ENCODE peak calls at places on chromosomes 5 and 9, in ten cellular contexts. One of them, this sample, is unnamed.

GRCh38 chr9:121609845-121610637 is 41.4 kb upstream of the DAB2IP start:
- DNase-seq in cardiac muscle cell: no peak
- DNase-seq in heart right ventricle: peak; percentile 57
- DNase-seq in progenitor cell of endocrine pancreas: no peak
- DNase-seq in lower lobe of right lung: peak; percentile 59
- DNase-seq in fibroblast of the aortic adventitia: peak; percentile 85
- DNase-seq in prostate gland: peak; percentile 48
- DNase-seq in neural crest cell: no peak
- DNase-seq in coronary artery: no peak
- DNase-seq in IMR-90: peak; percentile 92
- DNase-seq in this sample: no peak

GRCh38 chr9:84504360-84504759 is 163.8 kb upstream of the SLC28A3 start:
- DNase-seq in cardiac muscle cell: no peak
- DNase-seq in heart right ventricle: no peak
- DNase-seq in progenitor cell of endocrine pancreas: no peak
- DNase-seq in lower lobe of right lung: no peak
- DNase-seq in fibroblast of the aortic adventitia: no peak
- DNase-seq in prostate gland: no peak
- DNase-seq in neural crest cell: no peak
- DNase-seq in coronary artery: no peak
- DNase-seq in IMR-90: no peak
- DNase-seq in this sample: no peak

GRCh38 chr5:22835630-22836029 is 17.5 kb downstream of the CDH12 start:
- DNase-seq in cardiac muscle cell: no peak
- DNase-seq in heart right ventricle: no peak
- DNase-seq in progenitor cell of endocrine pancreas: no peak
- DNase-seq in lower lobe of right lung: no peak
- DNase-seq in fibroblast of the aortic adventitia: no peak
- DNase-seq in prostate gland: no peak
- DNase-seq in neural crest cell: no peak
- DNase-seq in coronary artery: no peak
- DNase-seq in IMR-90: no peak
- DNase-seq in this sample: no peak

GRCh38 chr9:120918931-120919638 is 7.5 kb downstream of the TRAF1 start:
- DNase-seq in cardiac muscle cell: peak; percentile 67
- DNase-seq in heart right ventricle: peak; percentile 40
- DNase-seq in progenitor cell of endocrine pancreas: no peak
- DNase-seq in lower lobe of right lung: no peak
- DNase-seq in fibroblast of the aortic adventitia: no peak
- DNase-seq in prostate gland: no peak
- DNase-seq in neural crest cell: peak; percentile 54
- DNase-seq in coronary artery: no peak
- DNase-seq in IMR-90: no peak
- DNase-seq in this sample: no peak

GRCh38 chr9:87336914-87337333 is 160.7 kb upstream of the DAPK1 start:
- DNase-seq in cardiac muscle cell: peak; percentile 79
- DNase-seq in heart right ventricle: peak; percentile 40
- DNase-seq in progenitor cell of endocrine pancreas: no peak
- DNase-seq in lower lobe of right lung: no peak
- DNase-seq in fibroblast of the aortic adventitia: peak; percentile 92
- DNase-seq in prostate gland: peak; percentile 31
- DNase-seq in neural crest cell: no peak
- DNase-seq in coronary artery: no peak
- DNase-seq in IMR-90: peak; percentile 79
- DNase-seq in this sample: no peak

GRCh38 chr9:36855443-36856315 is 178.4 kb downstream of the PAX5 start:
- DNase-seq in cardiac muscle cell: peak; percentile 50
- DNase-seq in heart right ventricle: no peak
- DNase-seq in progenitor cell of endocrine pancreas: peak; percentile 35
- DNase-seq in lower lobe of right lung: no peak
- DNase-seq in fibroblast of the aortic adventitia: no peak
- DNase-seq in prostate gland: no peak
- DNase-seq in neural crest cell: no peak
- DNase-seq in coronary artery: no peak
- DNase-seq in IMR-90: no peak
- DNase-seq in this sample: no peak

GRCh38 chr5:119187776-119188529 is 117.1 kb downstream of the DMXL1 start:
- DNase-seq in cardiac muscle cell: no peak
- DNase-seq in heart right ventricle: no peak
- DNase-seq in progenitor cell of endocrine pancreas: no peak
- DNase-seq in lower lobe of right lung: no peak
- DNase-seq in fibroblast of the aortic adventitia: no peak
- DNase-seq in prostate gland: no peak
- DNase-seq in neural crest cell: no peak
- DNase-seq in coronary artery: no peak
- DNase-seq in IMR-90: no peak
- DNase-seq in this sample: no peak

GRCh38 chr9:93810028-93810971 is 144.9 kb downstream of the BARX1 start:
- DNase-seq in cardiac muscle cell: peak; percentile 10
- DNase-seq in heart right ventricle: no peak
- DNase-seq in progenitor cell of endocrine pancreas: no peak
- DNase-seq in lower lobe of right lung: no peak
- DNase-seq in fibroblast of the aortic adventitia: no peak
- DNase-seq in prostate gland: no peak
- DNase-seq in neural crest cell: no peak
- DNase-seq in coronary artery: peak; percentile 56
- DNase-seq in IMR-90: no peak
- DNase-seq in this sample: no peak

GRCh38 chr9:135864447-135865049 is 42.8 kb downstream of the CAMSAP1 start:
- DNase-seq in cardiac muscle cell: peak; percentile 65
- DNase-seq in heart right ventricle: peak; percentile 66
- DNase-seq in progenitor cell of endocrine pancreas: peak; percentile 69
- DNase-seq in lower lobe of right lung: peak; percentile 58
- DNase-seq in fibroblast of the aortic adventitia: peak; percentile 62
- DNase-seq in prostate gland: peak; percentile 19
- DNase-seq in neural crest cell: peak; percentile 74
- DNase-seq in coronary artery: no peak
- DNase-seq in IMR-90: peak; percentile 43
- DNase-seq in this sample: no peak

DNA sequence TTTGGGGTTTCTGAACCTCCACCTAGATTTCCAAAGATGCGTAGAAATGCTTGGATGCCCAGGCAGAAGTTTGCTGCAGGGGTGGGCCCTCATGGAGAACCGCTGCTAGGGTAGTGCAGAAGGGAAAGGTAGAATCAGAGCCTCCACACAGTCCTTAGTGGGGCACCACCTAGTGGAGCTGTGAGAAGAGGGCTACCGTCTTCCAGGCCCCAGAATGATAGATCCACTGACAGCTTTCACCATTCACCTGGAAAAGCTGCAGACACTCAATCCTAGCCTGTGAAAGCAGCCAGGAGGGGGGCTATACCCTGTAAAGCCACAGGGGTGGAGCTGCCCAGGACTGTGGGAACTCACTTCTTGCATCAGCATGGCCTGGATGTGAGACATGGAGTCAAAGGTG is 13.3 kb upstream of the HSDL2 start:
- DNase-seq in cardiac muscle cell: no peak
- DNase-seq in heart right ventricle: no peak
- DNase-seq in progenitor cell of endocrine pancreas: no peak
- DNase-seq in lower lobe of right lung: no peak
- DNase-seq in fibroblast of the aortic adventitia: no peak
- DNase-seq in prostate gland: no peak
- DNase-seq in neural crest cell: no peak
- DNase-seq in coronary artery: no peak
- DNase-seq in IMR-90: no peak
- DNase-seq in this sample: no peak
- TF ChIP-seq CTCF in cardiac muscle cell: peak; percentile 20
- TF ChIP-seq CTCF in heart right ventricle: no peak
- TF ChIP-seq CTCF in progenitor cell of endocrine pancreas: peak; percentile 12
- TF ChIP-seq CTCF in lower lobe of right lung: no peak
- TF ChIP-seq CTCF in fibroblast of the aortic adventitia: peak; percentile 21
- TF ChIP-seq CTCF in prostate gland: no peak
- TF ChIP-seq CTCF in neural crest cell: no peak
- TF ChIP-seq CTCF in coronary artery: no peak
- TF ChIP-seq CTCF in IMR-90: no peak
- TF ChIP-seq CTCF in this sample: peak; percentile 42

DNA sequence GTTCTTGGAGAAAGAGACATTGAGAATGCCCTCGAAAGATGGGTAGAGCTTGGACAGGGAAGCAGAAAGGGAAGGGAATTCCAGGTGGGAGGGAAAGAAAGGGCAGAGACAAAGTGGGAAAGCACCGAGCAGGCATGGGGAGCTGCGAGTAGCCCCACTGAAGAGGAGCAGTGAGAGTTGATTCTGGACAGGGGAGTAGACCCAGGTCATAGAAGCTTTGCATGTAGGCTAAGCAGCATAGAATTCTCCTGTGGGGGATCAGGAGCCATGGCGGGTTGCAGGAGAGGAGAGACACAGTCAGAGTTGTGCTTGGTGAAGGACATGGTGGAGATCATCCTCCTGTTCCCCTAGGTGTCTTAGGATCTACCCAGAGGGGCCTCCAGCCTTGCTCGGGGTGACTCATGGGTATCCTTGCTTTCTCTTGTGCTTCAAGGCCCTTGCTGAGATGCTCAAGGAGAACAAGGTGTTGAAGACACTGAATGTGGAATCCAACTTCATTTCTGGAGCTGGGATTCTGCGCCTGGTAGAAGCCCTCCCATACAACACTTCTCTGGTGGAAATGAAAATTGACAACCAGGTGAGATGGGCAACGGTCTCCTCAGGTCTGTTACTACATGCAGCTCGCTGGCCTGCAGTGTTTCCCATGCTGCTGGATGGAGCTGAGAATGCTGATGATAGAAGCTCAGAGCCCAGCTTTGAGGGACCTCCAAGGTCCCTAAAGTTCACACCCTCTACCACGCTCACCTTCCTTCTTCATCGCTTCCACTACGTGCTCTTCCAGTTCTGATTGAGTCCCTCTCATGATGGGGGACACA is 64.5 kb downstream of the TSTD2 start:
- DNase-seq in cardiac muscle cell: no peak
- DNase-seq in heart right ventricle: no peak
- DNase-seq in progenitor cell of endocrine pancreas: no peak
- DNase-seq in lower lobe of right lung: no peak
- DNase-seq in fibroblast of the aortic adventitia: no peak
- DNase-seq in prostate gland: no peak
- DNase-seq in neural crest cell: no peak
- DNase-seq in coronary artery: peak; percentile 29
- DNase-seq in IMR-90: no peak
- DNase-seq in this sample: no peak
- TF ChIP-seq CTCF in cardiac muscle cell: no peak
- TF ChIP-seq CTCF in heart right ventricle: no peak
- TF ChIP-seq CTCF in progenitor cell of endocrine pancreas: no peak
- TF ChIP-seq CTCF in lower lobe of right lung: no peak
- TF ChIP-seq CTCF in fibroblast of the aortic adventitia: no peak
- TF ChIP-seq CTCF in prostate gland: no peak
- TF ChIP-seq CTCF in neural crest cell: no peak
- TF ChIP-seq CTCF in coronary artery: no peak
- TF ChIP-seq CTCF in IMR-90: no peak
- TF ChIP-seq CTCF in this sample: no peak

GRCh38 chr9:127130235-127130634 is 7.8 kb upstream of the ANGPTL2 start:
- DNase-seq in cardiac muscle cell: no peak
- DNase-seq in heart right ventricle: no peak
- DNase-seq in progenitor cell of endocrine pancreas: no peak
- DNase-seq in lower lobe of right lung: no peak
- DNase-seq in fibroblast of the aortic adventitia: no peak
- DNase-seq in prostate gland: no peak
- DNase-seq in neural crest cell: no peak
- DNase-seq in coronary artery: no peak
- DNase-seq in IMR-90: no peak
- DNase-seq in this sample: no peak
- TF ChIP-seq CTCF in cardiac muscle cell: no peak
- TF ChIP-seq CTCF in heart right ventricle: no peak
- TF ChIP-seq CTCF in progenitor cell of endocrine pancreas: no peak
- TF ChIP-seq CTCF in lower lobe of right lung: no peak
- TF ChIP-seq CTCF in fibroblast of the aortic adventitia: no peak
- TF ChIP-seq CTCF in prostate gland: no peak
- TF ChIP-seq CTCF in neural crest cell: no peak
- TF ChIP-seq CTCF in coronary artery: no peak
- TF ChIP-seq CTCF in IMR-90: no peak
- TF ChIP-seq CTCF in this sample: no peak

DNA sequence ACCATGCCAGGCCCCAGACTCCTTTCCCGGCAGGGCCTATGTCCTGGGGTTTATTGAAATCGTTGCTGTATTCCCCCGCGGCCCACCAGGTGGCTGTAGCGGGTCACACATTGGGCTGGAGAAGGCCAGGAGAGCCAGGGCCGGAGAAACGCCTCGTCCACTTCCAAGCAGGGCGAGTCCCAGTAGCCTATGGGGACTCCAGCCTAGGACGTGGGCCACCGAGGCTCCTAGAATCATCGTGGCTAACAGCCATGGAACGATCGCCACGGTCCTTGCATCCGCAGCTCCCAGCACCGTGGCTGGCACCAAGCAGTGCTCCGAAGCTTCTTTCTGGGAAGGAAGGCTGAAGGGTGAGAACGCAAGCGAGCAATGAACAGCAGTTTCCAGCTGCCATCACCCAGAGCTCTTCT is 87.7 kb downstream of the ENTREP1 start:
- DNase-seq in cardiac muscle cell: peak; percentile 81
- DNase-seq in heart right ventricle: peak; percentile 67
- DNase-seq in progenitor cell of endocrine pancreas: peak; percentile 64
- DNase-seq in lower lobe of right lung: peak; percentile 66
- DNase-seq in fibroblast of the aortic adventitia: peak; percentile 77
- DNase-seq in prostate gland: no peak
- DNase-seq in neural crest cell: peak; percentile 74
- DNase-seq in coronary artery: no peak
- DNase-seq in IMR-90: peak; percentile 52
- DNase-seq in this sample: no peak
- TF ChIP-seq CTCF in cardiac muscle cell: peak; percentile 84
- TF ChIP-seq CTCF in heart right ventricle: peak; percentile 68
- TF ChIP-seq CTCF in progenitor cell of endocrine pancreas: peak; percentile 75
- TF ChIP-seq CTCF in lower lobe of right lung: peak; percentile 53
- TF ChIP-seq CTCF in fibroblast of the aortic adventitia: peak; percentile 87
- TF ChIP-seq CTCF in prostate gland: peak; percentile 59
- TF ChIP-seq CTCF in neural crest cell: peak; percentile 72
- TF ChIP-seq CTCF in coronary artery: peak; percentile 57
- TF ChIP-seq CTCF in IMR-90: peak; percentile 71
- TF ChIP-seq CTCF in this sample: peak; percentile 81